ENCODE peak calls at places on chromosome 4, in eight cellular contexts. R, A, S, Z, H, W, G and I are unnamed samples.

GRCh38 chr4:5751918-5752802 is 41.2 kb downstream of the EVC start:
- DNase-seq in W (no peak), G (no peak), Z (no peak), S (no peak), H (no peak), R (no peak), A (no peak), I (no peak)

GRCh38 chr4:108191269-108191914 is 22.7 kb upstream of the LEF1 start:
- DNase-seq in H (no peak), S (no peak), G (no peak), A (no peak), Z (peak; percentile 12), R (no peak), W (no peak), I (no peak)

GRCh38 chr4:73725499-73725898 is 14.9 kb upstream of the CXCL8 start:
- DNase-seq in S (no peak), Z (no peak), A (no peak), G (no peak), H (no peak), R (no peak), W (no peak), I (no peak)

GRCh38 chr4:177484613-177485021 is 42.4 kb upstream of the AGA start:
- DNase-seq in G (no peak), R (no peak), Z (no peak), A (no peak), S (no peak), H (no peak), W (no peak), I (no peak)

GRCh38 chr4:18882468-18882867 is 860.9 kb upstream of the LCORL start:
- DNase-seq in H (no peak), S (no peak), Z (no peak), G (no peak), A (no peak), W (no peak), R (no peak), I (no peak)

GRCh38 chr4:134691915-134692314 is 490.3 kb upstream of the PABPC4L start:
- DNase-seq in A (no peak), W (no peak), Z (no peak), G (no peak), H (no peak), S (no peak), R (no peak), I (no peak)

GRCh38 chr4:100581337-100581736 is 63.5 kb upstream of the EMCN start:
- DNase-seq in S (no peak), R (no peak), W (no peak), A (no peak), H (no peak), Z (peak; percentile 10), G (peak; percentile 58), I (no peak)

GRCh38 chr4:38990241-38990640 is 42.0 kb downstream of the TMEM156 start:
- DNase-seq in S (no peak), W (no peak), H (no peak), A (no peak), R (no peak), G (no peak), Z (no peak), I (no peak)

GRCh38 chr4:15320116-15320515 is 107.7 kb upstream of the C1QTNF7 start:
- DNase-seq in G (no peak), A (no peak), S (no peak), H (no peak), Z (no peak), W (no peak), R (no peak), I (no peak)

GRCh38 chr4:22869235-22869634 is 176.5 kb downstream of the GBA3 start:
- DNase-seq in R (no peak), W (no peak), G (no peak), A (no peak), H (peak; percentile 4), S (no peak), Z (no peak), I (no peak)

GRCh38 chr4:85398276-85398675 is 76.7 kb upstream of the ARHGAP24 start:
- DNase-seq in G (no peak), Z (no peak), W (no peak), R (no peak), S (no peak), A (no peak), H (no peak), I (no peak)

GRCh38 chr4:144592264-144592663 is 53.7 kb upstream of the HHIP start:
- DNase-seq in Z (no peak), W (no peak), R (no peak), A (no peak), G (no peak), S (no peak), H (no peak), I (no peak)

GRCh38 chr4:144599621-144600020 is 46.3 kb upstream of the HHIP start:
- DNase-seq in S (no peak), H (no peak), W (no peak), Z (no peak), G (no peak), A (no peak), R (no peak), I (no peak)

GRCh38 chr4:144594471-144594986 is 51.4 kb upstream of the HHIP start:
- DNase-seq in G (no peak), W (no peak), S (no peak), Z (no peak), H (no peak), A (no peak), R (no peak), I (no peak)

GRCh38 chr4:144595681-144596080 is 50.3 kb upstream of the HHIP start:
- DNase-seq in R (no peak), S (no peak), Z (no peak), W (no peak), G (no peak), H (no peak), A (no peak), I (no peak)

GRCh38 chr4:144597171-144597570 is 48.8 kb upstream of the HHIP start:
- DNase-seq in G (no peak), R (no peak), H (no peak), W (no peak), A (no peak), S (no peak), Z (no peak), I (no peak)
- TF ChIP-seq CTCF in G (no peak), R (no peak), H (no peak), W (no peak), A (no peak), S (no peak), Z (no peak), I (no peak)

GRCh38 chr4:40193578-40193977 is 3.3 kb upstream of the RHOH start:
- DNase-seq in H (no peak), Z (no peak), A (no peak), S (no peak), R (no peak), G (no peak), W (no peak), I (no peak)

GRCh38 chr4:40195182-40196177 is 1.4 kb upstream of the RHOH start:
- DNase-seq in H (no peak), A (no peak), W (no peak), R (no peak), Z (peak; percentile 49), G (no peak), S (no peak), I (no peak)

GRCh38 chr4:40193018-40193571 is 3.7 kb upstream of the RHOH start:
- DNase-seq in S (no peak), R (no peak), W (peak; percentile 51), A (no peak), G (no peak), H (no peak), Z (peak; percentile 82), I (no peak)

GRCh38 chr4:40196260-40196659 is 571 bp upstream of the RHOH start:
- DNase-seq in Z (peak; percentile 62), G (no peak), R (no peak), S (no peak), W (no peak), A (no peak), H (no peak), I (no peak)

GRCh38 chr4:40194602-40195161 is 2.1 kb upstream of the RHOH start:
- DNase-seq in H (no peak), A (no peak), R (no peak), S (no peak), G (no peak), W (peak; percentile 46), Z (peak; percentile 77), I (no peak)
- H3K4me3 ChIP-seq in H (no peak overlapping the region), A (no peak overlapping the region), R (no peak overlapping the region), S (peak overlapping the region; percentile 87), G (no peak overlapping the region), W (peak overlapping the region; percentile 28), Z (peak overlapping the region; percentile 87), I (peak overlapping the region; percentile 97)

GRCh38 chr4:157075811-157076577 is at the start of gene GLRB:
- DNase-seq in Z (no peak), W (no peak), R (peak; percentile 88), H (no peak), S (no peak), G (peak; percentile 63), A (no peak), I (no peak)
- TF ChIP-seq CTCF in Z (no peak), W (no peak), R (no peak), H (no peak), S (no peak), G (no peak), A (no peak), I (no peak)

GRCh38 chr4:1002631-1003251 is 8.7 kb upstream of the FGFRL1 start:
- DNase-seq in S (no peak), R (peak; percentile 84), W (no peak), H (no peak), Z (no peak), G (no peak), A (no peak), I (no peak)
- H3K4me3 ChIP-seq in S (no peak overlapping the region), R (no peak overlapping the region), W (peak overlapping the region; percentile 1), H (no peak overlapping the region), Z (no peak overlapping the region), G (peak overlapping the region; percentile 38), A (no peak overlapping the region), I (no peak overlapping the region)

GRCh38 chr4:112766422-112766821 is 129.5 kb downstream of the LARP7 start:
- DNase-seq in S (no peak), Z (peak; percentile 48), G (no peak), H (peak; percentile 17), A (no peak), W (no peak), R (no peak), I (no peak)
- TF ChIP-seq CTCF in S (no peak), Z (peak; percentile 34), G (no peak), H (peak; percentile 30), A (peak; percentile 27), W (no peak), R (no peak), I (peak; percentile 46)

DNA sequence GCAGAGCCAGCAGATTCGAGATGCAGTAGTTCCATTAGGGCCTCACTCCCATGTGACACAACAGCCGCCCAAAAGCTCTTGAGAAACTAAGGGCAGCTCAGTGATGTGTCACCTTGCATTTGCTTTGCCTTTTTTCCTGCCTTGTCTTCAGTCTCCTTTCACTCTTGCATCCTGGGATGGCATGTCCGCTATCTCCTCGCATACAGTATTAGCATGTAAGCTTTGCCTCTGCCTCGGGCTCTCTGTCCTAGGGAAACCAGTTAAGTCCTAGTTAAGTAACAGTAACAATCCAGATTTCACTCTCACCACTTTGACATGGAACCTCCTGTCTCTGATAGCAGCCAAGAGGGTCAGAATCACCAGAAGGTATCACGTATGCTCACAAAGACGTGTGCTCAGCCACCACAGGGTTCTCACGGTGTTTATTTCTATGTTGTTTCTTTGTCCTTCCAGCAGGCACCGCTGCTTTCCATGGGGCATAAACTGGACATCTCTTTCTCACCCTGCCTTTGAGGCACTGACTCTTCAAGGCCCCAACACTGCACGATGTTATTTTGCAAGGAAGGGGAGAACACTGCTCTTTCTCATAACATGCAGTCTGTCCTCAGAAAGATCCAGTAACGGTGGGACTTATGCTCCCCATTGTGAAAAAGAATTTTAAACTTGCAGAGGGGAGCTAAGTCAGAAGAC is 26.7 kb upstream of the SORBS2 start:
- DNase-seq in A (no peak), W (no peak), Z (no peak), H (no peak), R (no peak), S (no peak), G (no peak), I (no peak)
- H3K4me3 ChIP-seq in A (no peak overlapping the region), W (no peak overlapping the region), Z (no peak overlapping the region), H (no peak overlapping the region), R (no peak overlapping the region), S (no peak overlapping the region), G (no peak overlapping the region), I (no peak overlapping the region)